ENCODE peak calls at places on chromosomes 2 and 18, in seven cellular contexts. One of them, this sample, is unnamed.

GRCh38 chr2:7527165-7527722 is 610.0 kb downstream of the RNF144A start:
- DNase-seq in H7: no peak
- DNase-seq in pancreas: no peak
- DNase-seq in transverse colon: no peak
- DNase-seq in tibial nerve: no peak
- DNase-seq in SJCRH30: no peak
- DNase-seq in heart left ventricle: no peak
- DNase-seq in this sample: no peak

GRCh38 chr2:24410976-24411375 is 50.6 kb upstream of the ITSN2 start:
- DNase-seq in H7: no peak
- DNase-seq in pancreas: no peak
- DNase-seq in transverse colon: no peak
- DNase-seq in tibial nerve: no peak
- DNase-seq in SJCRH30: peak
- DNase-seq in heart left ventricle: no peak
- DNase-seq in this sample: no peak

GRCh38 chr2:178208817-178209216 is 14.5 kb downstream of the OSBPL6 start:
- DNase-seq in H7: no peak
- DNase-seq in pancreas: no peak
- DNase-seq in transverse colon: no peak
- DNase-seq in tibial nerve: no peak
- DNase-seq in SJCRH30: no peak
- DNase-seq in heart left ventricle: no peak
- DNase-seq in this sample: no peak

GRCh38 chr18:65762556-65762955 is 11.7 kb downstream of the CDH7 start:
- DNase-seq in H7: no peak
- DNase-seq in pancreas: no peak
- DNase-seq in transverse colon: no peak
- DNase-seq in tibial nerve: no peak
- DNase-seq in SJCRH30: peak
- DNase-seq in heart left ventricle: no peak
- DNase-seq in this sample: no peak

GRCh38 chr2:197368412-197368811 is 57.8 kb upstream of the ANKRD44 start:
- DNase-seq in H7: no peak
- DNase-seq in pancreas: no peak
- DNase-seq in transverse colon: no peak
- DNase-seq in tibial nerve: no peak
- DNase-seq in SJCRH30: no peak
- DNase-seq in heart left ventricle: no peak
- DNase-seq in this sample: no peak

GRCh38 chr2:226799211-226799975 is at the start of gene IRS1:
- DNase-seq in H7: peak
- DNase-seq in pancreas: peak
- DNase-seq in transverse colon: peak
- DNase-seq in tibial nerve: peak
- DNase-seq in SJCRH30: peak
- DNase-seq in heart left ventricle: peak
- DNase-seq in this sample: peak

GRCh38 chr2:84033347-84033974 is 425.6 kb downstream of the SUCLG1 start:
- DNase-seq in H7: no peak
- DNase-seq in pancreas: no peak
- DNase-seq in transverse colon: no peak
- DNase-seq in tibial nerve: no peak
- DNase-seq in SJCRH30: no peak
- DNase-seq in heart left ventricle: no peak
- DNase-seq in this sample: no peak

GRCh38 chr2:72859831-72860262 is 27.4 kb upstream of the SPR start:
- DNase-seq in H7: peak
- DNase-seq in pancreas: no peak
- DNase-seq in transverse colon: peak
- DNase-seq in tibial nerve: peak
- DNase-seq in SJCRH30: peak
- DNase-seq in heart left ventricle: peak
- DNase-seq in this sample: peak

GRCh38 chr2:228548230-228548629 is 366.7 kb upstream of the SPHKAP start:
- DNase-seq in H7: no peak
- DNase-seq in pancreas: no peak
- DNase-seq in transverse colon: no peak
- DNase-seq in tibial nerve: no peak
- DNase-seq in SJCRH30: no peak
- DNase-seq in heart left ventricle: no peak
- DNase-seq in this sample: no peak

GRCh38 chr2:134203175-134203574 is 50.7 kb upstream of the MGAT5 start:
- DNase-seq in H7: no peak
- DNase-seq in pancreas: no peak
- DNase-seq in transverse colon: no peak
- DNase-seq in tibial nerve: no peak
- DNase-seq in SJCRH30: no peak
- DNase-seq in heart left ventricle: no peak
- DNase-seq in this sample: no peak

GRCh38 chr2:120669121-120669952 is 66.3 kb upstream of the GLI2 start:
- DNase-seq in H7: peak
- DNase-seq in pancreas: no peak
- DNase-seq in transverse colon: no peak
- DNase-seq in tibial nerve: no peak
- DNase-seq in SJCRH30: peak
- DNase-seq in heart left ventricle: no peak
- DNase-seq in this sample: no peak

GRCh38 chr2:128445533-128445900 is 126.8 kb upstream of the HS6ST1 start:
- DNase-seq in H7: no peak
- DNase-seq in pancreas: peak
- DNase-seq in transverse colon: no peak
- DNase-seq in tibial nerve: no peak
- DNase-seq in SJCRH30: no peak
- DNase-seq in heart left ventricle: no peak
- DNase-seq in this sample: no peak

GRCh38 chr2:179252439-179252838 is 12.2 kb downstream of the SESTD1 start:
- DNase-seq in H7: no peak
- DNase-seq in pancreas: no peak
- DNase-seq in transverse colon: no peak
- DNase-seq in tibial nerve: no peak
- DNase-seq in SJCRH30: no peak
- DNase-seq in heart left ventricle: no peak
- DNase-seq in this sample: no peak

GRCh38 chr18:76476665-76477561 is 18.1 kb downstream of the ZNF516 start:
- DNase-seq in H7: no peak
- DNase-seq in pancreas: no peak
- DNase-seq in transverse colon: no peak
- DNase-seq in tibial nerve: no peak
- DNase-seq in SJCRH30: no peak
- DNase-seq in heart left ventricle: no peak
- DNase-seq in this sample: no peak

GRCh38 chr18:28485210-28485801 is 308.4 kb upstream of the CDH2 start:
- DNase-seq in H7: no peak
- DNase-seq in pancreas: no peak
- DNase-seq in transverse colon: no peak
- DNase-seq in tibial nerve: no peak
- DNase-seq in SJCRH30: no peak
- DNase-seq in heart left ventricle: no peak
- DNase-seq in this sample: no peak

GRCh38 chr2:137117385-137117784 is 352.0 kb downstream of the THSD7B start:
- DNase-seq in H7: no peak
- DNase-seq in pancreas: no peak
- DNase-seq in transverse colon: no peak
- DNase-seq in tibial nerve: no peak
- DNase-seq in SJCRH30: no peak
- DNase-seq in heart left ventricle: no peak
- DNase-seq in this sample: no peak

GRCh38 chr2:138476186-138476585 is 25.4 kb upstream of the SPOPL start:
- DNase-seq in H7: no peak
- DNase-seq in pancreas: no peak
- DNase-seq in transverse colon: no peak
- DNase-seq in tibial nerve: no peak
- DNase-seq in SJCRH30: no peak
- DNase-seq in heart left ventricle: no peak
- DNase-seq in this sample: no peak

GRCh38 chr2:54958717-54959371 is 91.4 kb downstream of the RTN4 start:
- DNase-seq in H7: no peak
- DNase-seq in pancreas: no peak
- DNase-seq in transverse colon: no peak
- DNase-seq in tibial nerve: no peak
- DNase-seq in SJCRH30: no peak
- DNase-seq in heart left ventricle: no peak
- DNase-seq in this sample: no peak

GRCh38 chr2:111054791-111055627 is 65.7 kb upstream of the BCL2L11 start:
- DNase-seq in H7: no peak
- DNase-seq in pancreas: no peak
- DNase-seq in transverse colon: no peak
- DNase-seq in tibial nerve: no peak
- DNase-seq in SJCRH30: no peak
- DNase-seq in heart left ventricle: no peak
- DNase-seq in this sample: no peak

GRCh38 chr2:29382486-29382885 is 267.3 kb downstream of the CLIP4 start:
- DNase-seq in H7: no peak
- DNase-seq in pancreas: no peak
- DNase-seq in transverse colon: no peak
- DNase-seq in tibial nerve: no peak
- DNase-seq in SJCRH30: no peak
- DNase-seq in heart left ventricle: no peak
- DNase-seq in this sample: no peak

GRCh38 chr2:37781028-37781427 is 109.6 kb upstream of the CDC42EP3 start:
- DNase-seq in H7: no peak
- DNase-seq in pancreas: no peak
- DNase-seq in transverse colon: no peak
- DNase-seq in tibial nerve: no peak
- DNase-seq in SJCRH30: peak
- DNase-seq in heart left ventricle: no peak
- DNase-seq in this sample: no peak

GRCh38 chr2:44946681-44947360 is 5.3 kb downstream of the SIX3 start:
- DNase-seq in H7: no peak
- DNase-seq in pancreas: no peak
- DNase-seq in transverse colon: no peak
- DNase-seq in tibial nerve: no peak
- DNase-seq in SJCRH30: no peak
- DNase-seq in heart left ventricle: no peak
- DNase-seq in this sample: no peak

GRCh38 chr2:152925540-152926448 is 207.4 kb downstream of the ARL6IP6 start:
- DNase-seq in H7: peak
- DNase-seq in pancreas: peak
- DNase-seq in transverse colon: peak
- DNase-seq in tibial nerve: peak
- DNase-seq in SJCRH30: peak
- DNase-seq in heart left ventricle: peak
- DNase-seq in this sample: peak

GRCh38 chr2:174682578-174683391 is 81.5 kb downstream of the CHRNA1 start:
- DNase-seq in H7: peak
- DNase-seq in pancreas: peak
- DNase-seq in transverse colon: peak
- DNase-seq in tibial nerve: peak
- DNase-seq in SJCRH30: peak
- DNase-seq in heart left ventricle: peak
- DNase-seq in this sample: peak

GRCh38 chr18:63606526-63606925 is 19.4 kb downstream of the SERPINB13 start:
- DNase-seq in H7: no peak
- DNase-seq in pancreas: no peak
- DNase-seq in transverse colon: no peak
- DNase-seq in tibial nerve: no peak
- DNase-seq in SJCRH30: no peak
- DNase-seq in heart left ventricle: no peak
- DNase-seq in this sample: no peak

GRCh38 chr2:1707771-1708351 is 36.5 kb downstream of the PXDN start:
- DNase-seq in H7: peak
- DNase-seq in pancreas: no peak
- DNase-seq in transverse colon: peak
- DNase-seq in tibial nerve: peak
- DNase-seq in SJCRH30: peak
- DNase-seq in heart left ventricle: peak
- DNase-seq in this sample: no peak

GRCh38 chr2:162011718-162012564 is 62.1 kb downstream of the DPP4 start:
- DNase-seq in H7: no peak
- DNase-seq in pancreas: no peak
- DNase-seq in transverse colon: no peak
- DNase-seq in tibial nerve: no peak
- DNase-seq in SJCRH30: no peak
- DNase-seq in heart left ventricle: no peak
- DNase-seq in this sample: peak

GRCh38 chr2:40101076-40101688 is 322.1 kb upstream of the THUMPD2 start:
- DNase-seq in H7: no peak
- DNase-seq in pancreas: no peak
- DNase-seq in transverse colon: no peak
- DNase-seq in tibial nerve: no peak
- DNase-seq in SJCRH30: peak
- DNase-seq in heart left ventricle: no peak
- DNase-seq in this sample: no peak
- H3K4me3 ChIP-seq in H7: no peak
- H3K4me3 ChIP-seq in pancreas: no peak
- H3K4me3 ChIP-seq in transverse colon: no peak
- H3K4me3 ChIP-seq in tibial nerve: no peak
- H3K4me3 ChIP-seq in SJCRH30: no peak
- H3K4me3 ChIP-seq in heart left ventricle: no peak
- H3K4me3 ChIP-seq in this sample: no peak

DNA sequence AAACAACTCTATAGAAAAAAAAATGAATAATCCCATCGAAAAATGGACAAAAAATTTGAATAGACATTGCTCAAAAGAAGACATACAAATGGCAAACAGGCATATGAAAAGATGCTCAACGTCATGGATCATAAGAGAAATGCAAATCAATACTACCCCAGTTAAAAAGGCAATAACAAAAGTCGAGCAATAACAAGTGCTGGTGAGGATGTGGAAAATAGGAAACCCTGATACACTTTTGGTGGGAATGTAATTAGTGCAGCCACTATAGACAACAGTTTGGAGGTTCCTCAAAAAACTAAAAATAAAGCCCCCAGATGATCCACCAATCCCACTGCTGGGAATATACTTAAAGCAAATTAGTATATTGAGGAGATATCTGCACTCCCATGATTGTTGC is 701.5 kb downstream of the NUP35 start:
- DNase-seq in H7: no peak
- DNase-seq in pancreas: no peak
- DNase-seq in transverse colon: no peak
- DNase-seq in tibial nerve: no peak
- DNase-seq in SJCRH30: no peak
- DNase-seq in heart left ventricle: no peak
- DNase-seq in this sample: no peak
- H3K4me3 ChIP-seq in H7: no peak
- H3K4me3 ChIP-seq in pancreas: no peak
- H3K4me3 ChIP-seq in transverse colon: no peak
- H3K4me3 ChIP-seq in tibial nerve: no peak
- H3K4me3 ChIP-seq in SJCRH30: no peak
- H3K4me3 ChIP-seq in heart left ventricle: no peak
- H3K4me3 ChIP-seq in this sample: no peak

DNA sequence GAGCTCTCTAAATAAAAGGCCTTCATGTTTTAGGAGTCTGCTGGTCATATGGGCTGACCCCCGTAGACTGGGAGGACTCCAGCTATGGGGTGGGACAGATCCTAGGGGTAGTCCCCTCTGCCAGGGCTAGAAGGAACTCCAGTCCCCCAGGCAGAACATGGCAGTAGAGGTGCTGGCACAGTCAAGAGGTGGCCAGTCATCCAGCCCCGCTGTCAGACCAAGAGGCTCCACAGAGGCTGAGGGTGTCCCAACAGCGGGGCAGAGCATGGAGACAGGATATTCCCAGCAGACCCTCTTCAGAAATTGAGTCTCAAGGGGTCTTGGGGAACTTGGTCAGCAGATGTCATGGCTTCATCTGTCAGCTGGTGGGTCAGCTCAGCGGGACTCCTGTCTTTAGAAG is 76.6 kb downstream of the LONRF2 start:
- DNase-seq in H7: no peak
- DNase-seq in pancreas: no peak
- DNase-seq in transverse colon: no peak
- DNase-seq in tibial nerve: no peak
- DNase-seq in SJCRH30: no peak
- DNase-seq in heart left ventricle: no peak
- DNase-seq in this sample: no peak
- H3K4me3 ChIP-seq in H7: no peak
- H3K4me3 ChIP-seq in pancreas: no peak
- H3K4me3 ChIP-seq in transverse colon: no peak
- H3K4me3 ChIP-seq in tibial nerve: no peak
- H3K4me3 ChIP-seq in SJCRH30: no peak
- H3K4me3 ChIP-seq in heart left ventricle: no peak
- H3K4me3 ChIP-seq in this sample: no peak

GRCh38 chr2:16248571-16249105 is 308.3 kb downstream of the MYCN start:
- DNase-seq in H7: no peak
- DNase-seq in pancreas: no peak
- DNase-seq in transverse colon: no peak
- DNase-seq in tibial nerve: no peak
- DNase-seq in SJCRH30: no peak
- DNase-seq in heart left ventricle: no peak
- DNase-seq in this sample: no peak
- H3K4me3 ChIP-seq in H7: no peak
- H3K4me3 ChIP-seq in pancreas: no peak
- H3K4me3 ChIP-seq in transverse colon: no peak
- H3K4me3 ChIP-seq in tibial nerve: no peak
- H3K4me3 ChIP-seq in SJCRH30: no peak
- H3K4me3 ChIP-seq in heart left ventricle: no peak
- H3K4me3 ChIP-seq in this sample: no peak